ENCODE peak calls at places on chromosomes 3 and 15, in ten cellular contexts. M is AG04449, E is dorsolateral prefrontal cortex, T is colonic mucosa, K is foreskin fibroblast, Z is HL-60, Y is GM12864, F is coronary artery, W is choroid plexus epithelial cell, X is ovary. A is an unnamed sample.

GRCh38 chr15:94004697-94005096 is 226.7 kb upstream of the MCTP2 start:
- DNase-seq in M (no peak), E (no peak), T (no peak), K (no peak), Z (no peak), Y (no peak), F (no peak), W (no peak), X (peak), A (no peak)

GRCh38 chr3:60536420-60536819 is 714.8 kb downstream of the FHIT start:
- DNase-seq in M (no peak), E (no peak), T (no peak), K (no peak), Z (no peak), Y (no peak), F (no peak), W (no peak), X (no peak), A (no peak)

GRCh38 chr15:27201425-27201824 is 230.4 kb downstream of the GABRG3 start:
- DNase-seq in M (no peak), E (no peak), T (no peak), K (no peak), Z (no peak), Y (no peak), F (no peak), W (no peak), X (no peak), A (no peak)

GRCh38 chr3:127512256-127512655 is 78.3 kb downstream of the TPRA1 start:
- DNase-seq in M (no peak), E (no peak), T (no peak), K (no peak), Z (no peak), Y (no peak), F (no peak), W (no peak), X (no peak), A (no peak)

GRCh38 chr3:100558233-100558632 is 51.2 kb upstream of the ADGRG7 start:
- DNase-seq in M (no peak), E (no peak), T (no peak), K (no peak), Z (no peak), Y (no peak), F (no peak), W (no peak), X (no peak), A (no peak)

GRCh38 chr3:123789760-123790159 is 94.4 kb downstream of the MYLK start:
- DNase-seq in M (peak), E (no peak), T (no peak), K (no peak), Z (no peak), Y (no peak), F (no peak), W (peak), X (no peak), A (peak)

GRCh38 chr15:80514071-80514780 is 110.0 kb downstream of the ARNT2 start:
- DNase-seq in M (peak), E (no peak), T (no peak), K (peak), Z (no peak), Y (no peak), F (no peak), W (peak), X (no peak), A (no peak)

GRCh38 chr3:119792270-119792669 is 10.4 kb downstream of the NR1I2 start:
- DNase-seq in M (no peak), E (no peak), T (no peak), K (no peak), Z (no peak), Y (no peak), F (no peak), W (no peak), X (no peak), A (peak)

GRCh38 chr3:39150803-39151631 is 2.4 kb downstream of the CSRNP1 start:
- DNase-seq in M (peak), E (no peak), T (peak), K (peak), Z (peak), Y (no peak), F (peak), W (peak), X (peak), A (peak)

GRCh38 chr3:190120161-190121060 is at the start of gene P3H2:
- DNase-seq in M (no peak), E (peak), T (peak), K (peak), Z (peak), Y (no peak), F (peak), W (peak), X (peak), A (peak)

GRCh38 chr15:50906954-50907865 is 1.3 kb upstream of the AP4E1 start:
- DNase-seq in M (no peak), E (no peak), T (peak), K (no peak), Z (peak), Y (peak), F (no peak), W (no peak), X (no peak), A (no peak)

GRCh38 chr15:50083424-50084025 is 35.5 kb downstream of the ATP8B4 start:
- DNase-seq in M (no peak), E (no peak), T (no peak), K (no peak), Z (no peak), Y (no peak), F (no peak), W (no peak), X (no peak), A (no peak)

GRCh38 chr3:48662753-48663488 is at the start of gene CELSR3:
- DNase-seq in M (peak), E (peak), T (peak), K (peak), Z (peak), Y (peak), F (peak), W (peak), X (no peak), A (peak)

GRCh38 chr3:48662140-48662752 is 440 bp downstream of the CELSR3 start:
- DNase-seq in M (no peak), E (no peak), T (no peak), K (no peak), Z (no peak), Y (no peak), F (no peak), W (no peak), X (no peak), A (no peak)

GRCh38 chr3:48664929-48665328 is 2.2 kb upstream of the CELSR3 start:
- DNase-seq in M (no peak), E (no peak), T (no peak), K (no peak), Z (no peak), Y (no peak), F (no peak), W (no peak), X (no peak), A (no peak)

GRCh38 chr3:48663489-48664312 is 1.0 kb upstream of the CELSR3 start:
- DNase-seq in M (peak), E (peak), T (peak), K (peak), Z (peak), Y (peak), F (peak), W (peak), X (peak), A (peak)

GRCh38 chr3:48664313-48664644 is 1.6 kb upstream of the CELSR3 start:
- DNase-seq in M (no peak), E (no peak), T (no peak), K (no peak), Z (no peak), Y (no peak), F (no peak), W (no peak), X (no peak), A (no peak)
- TF ChIP-seq CTCF in M (no peak), E (peak), T (no peak), K (no peak), Z (no peak), Y (no peak), F (no peak), W (no peak), X (no peak), A (peak)

GRCh38 chr3:61569856-61570255 is 8.5 kb downstream of the PTPRG start:
- DNase-seq in M (no peak), E (no peak), T (no peak), K (no peak), Z (no peak), Y (no peak), F (no peak), W (no peak), X (no peak), A (no peak)
- TF ChIP-seq CTCF in M (no peak), E (no peak), T (no peak), K (no peak), Z (no peak), Y (no peak), F (no peak), W (no peak), X (no peak), A (no peak)

DNA sequence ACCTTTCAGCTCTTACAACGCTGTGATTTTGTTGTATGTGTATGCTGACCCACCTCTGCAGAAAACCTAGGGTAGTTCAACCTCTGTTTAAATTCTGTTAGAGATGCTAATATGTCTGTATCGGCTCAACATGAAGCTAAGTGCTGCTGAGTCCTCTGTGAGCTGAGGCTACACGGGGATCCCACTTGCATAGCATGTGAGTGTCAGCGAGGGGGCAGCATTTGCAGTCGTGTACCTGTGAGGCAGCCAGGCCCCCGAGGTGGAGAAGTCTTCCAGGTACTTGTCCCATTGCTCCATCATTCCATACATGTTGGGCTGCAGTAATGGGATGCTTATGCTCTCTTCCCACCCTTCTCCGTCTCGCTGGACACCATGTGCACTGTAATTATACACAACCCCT is 3.7 kb downstream of the MKRN2OS start:
- DNase-seq in M (no peak), E (no peak), T (no peak), K (no peak), Z (no peak), Y (no peak), F (no peak), W (no peak), X (no peak), A (no peak)
- TF ChIP-seq CTCF in M (peak), E (no peak), T (no peak), K (no peak), Z (no peak), Y (no peak), F (no peak), W (peak), X (no peak), A (peak)

GRCh38 chr15:57631386-57632110 is 39.8 kb downstream of the MYZAP start:
- DNase-seq in M (no peak), E (no peak), T (no peak), K (no peak), Z (no peak), Y (no peak), F (no peak), W (no peak), X (no peak), A (no peak)

GRCh38 chr15:57637836-57638235 is 46.1 kb downstream of the MYZAP start:
- DNase-seq in M (no peak), E (no peak), T (no peak), K (no peak), Z (no peak), Y (no peak), F (no peak), W (no peak), X (no peak), A (no peak)

GRCh38 chr15:57639306-57639705 is 47.6 kb downstream of the MYZAP start:
- DNase-seq in M (no peak), E (no peak), T (no peak), K (no peak), Z (no peak), Y (no peak), F (no peak), W (no peak), X (no peak), A (no peak)

GRCh38 chr15:57634290-57634689 is 42.6 kb downstream of the MYZAP start:
- DNase-seq in M (no peak), E (no peak), T (no peak), K (no peak), Z (no peak), Y (no peak), F (no peak), W (no peak), X (no peak), A (no peak)

DNA sequence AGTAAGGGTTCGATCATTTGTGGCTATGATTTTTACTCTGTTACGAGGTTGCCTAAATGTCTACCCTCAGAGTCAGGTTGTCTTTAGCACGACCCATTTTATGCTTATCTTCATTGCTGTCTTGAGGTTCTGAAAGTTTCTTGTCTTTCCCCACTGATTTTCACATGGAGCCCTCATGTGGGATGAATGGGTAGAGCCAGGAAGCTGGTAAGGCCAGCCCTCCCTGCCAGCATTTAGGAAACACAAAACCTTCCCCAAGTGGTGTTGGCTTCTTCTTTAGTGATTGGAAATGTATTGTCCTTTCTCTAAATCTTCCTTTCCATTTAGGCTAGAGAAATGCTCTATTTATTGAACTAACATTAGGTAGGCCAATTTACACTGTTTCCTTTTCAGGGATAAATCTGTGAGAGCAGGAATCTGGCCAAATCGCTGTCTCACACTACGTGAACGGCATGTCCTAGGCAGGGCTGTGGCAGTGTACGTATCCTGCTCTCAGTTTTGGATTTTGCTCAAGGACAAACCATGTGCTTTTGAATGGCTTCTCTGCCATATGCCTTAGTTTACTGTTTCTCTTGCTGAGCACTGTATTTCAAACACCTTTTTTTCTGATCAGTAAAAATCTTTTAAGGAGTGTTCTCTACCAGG is 43.7 kb downstream of the MYZAP start:
- DNase-seq in M (no peak), E (no peak), T (no peak), K (peak), Z (no peak), Y (no peak), F (no peak), W (no peak), X (no peak), A (no peak)
- TF ChIP-seq CTCF in M (no peak), E (no peak), T (no peak), K (no peak), Z (no peak), Y (no peak), F (no peak), W (no peak), X (no peak), A (no peak)

GRCh38 chr15:69456208-69457166 is 3.9 kb downstream of the RPLP1 start:
- DNase-seq in M (no peak), E (no peak), T (no peak), K (no peak), Z (no peak), Y (no peak), F (no peak), W (no peak), X (no peak), A (no peak)

GRCh38 chr15:69459063-69459462 is 6.4 kb downstream of the RPLP1 start:
- DNase-seq in M (no peak), E (no peak), T (no peak), K (no peak), Z (no peak), Y (no peak), F (no peak), W (no peak), X (no peak), A (no peak)

GRCh38 chr15:69460481-69460880 is 7.9 kb downstream of the RPLP1 start:
- DNase-seq in M (no peak), E (no peak), T (no peak), K (no peak), Z (no peak), Y (no peak), F (no peak), W (no peak), X (no peak), A (no peak)

GRCh38 chr15:69454953-69455352 is 2.3 kb downstream of the RPLP1 start:
- DNase-seq in M (no peak), E (no peak), T (no peak), K (no peak), Z (no peak), Y (no peak), F (no peak), W (no peak), X (no peak), A (no peak)

GRCh38 chr15:69457304-69458280 is 5.0 kb downstream of the RPLP1 start:
- DNase-seq in M (no peak), E (no peak), T (no peak), K (no peak), Z (peak), Y (no peak), F (no peak), W (no peak), X (no peak), A (no peak)
- TF ChIP-seq CTCF in M (no peak), E (no peak), T (no peak), K (no peak), Z (no peak), Y (no peak), F (no peak), W (no peak), X (no peak), A (no peak)

GRCh38 chr3:16173696-16174355 is 654 bp upstream of the GALNT15 start:
- DNase-seq in M (no peak), E (no peak), T (no peak), K (peak), Z (no peak), Y (no peak), F (peak), W (no peak), X (no peak), A (no peak)
- TF ChIP-seq CTCF in M (no peak), E (no peak), T (no peak), K (no peak), Z (no peak), Y (no peak), F (no peak), W (no peak), X (no peak), A (no peak)

GRCh38 chr3:112635674-112636073 is 5.3 kb downstream of the CCDC80 start:
- DNase-seq in M (peak), E (no peak), T (peak), K (peak), Z (no peak), Y (no peak), F (no peak), W (peak), X (peak), A (no peak)
- TF ChIP-seq CTCF in M (peak), E (no peak), T (no peak), K (no peak), Z (no peak), Y (no peak), F (no peak), W (peak), X (no peak), A (peak)